ENCODE peak calls at places on chromosomes 5 and 9, in seven cellular contexts. One of them, this sample, is unnamed.

GRCh38 chr5:171520300-171521170 is 101.1 kb downstream of the FGF18 start:
- DNase-seq in ovary: no peak
- DNase-seq in left ventricle myocardium inferior: peak; percentile 44
- DNase-seq in DND-41: no peak
- DNase-seq in cardiac muscle cell: peak; percentile 43
- DNase-seq in colonic mucosa: no peak
- DNase-seq in CD4-positive, alpha-beta memory T cell: no peak
- DNase-seq in this sample: no peak

GRCh38 chr9:112731971-112732370 is 14.1 kb upstream of the INIP start:
- DNase-seq in ovary: no peak
- DNase-seq in left ventricle myocardium inferior: no peak
- DNase-seq in DND-41: no peak
- DNase-seq in cardiac muscle cell: no peak
- DNase-seq in colonic mucosa: peak; percentile 69
- DNase-seq in CD4-positive, alpha-beta memory T cell: no peak
- DNase-seq in this sample: no peak

GRCh38 chr5:60843693-60844428 is at the start of gene ELOVL7:
- DNase-seq in ovary: no peak
- DNase-seq in left ventricle myocardium inferior: no peak
- DNase-seq in DND-41: no peak
- DNase-seq in cardiac muscle cell: peak; percentile 40
- DNase-seq in colonic mucosa: peak; percentile 90
- DNase-seq in CD4-positive, alpha-beta memory T cell: peak; percentile 1
- DNase-seq in this sample: peak; percentile 89

GRCh38 chr5:142881076-142881466 is 110.9 kb downstream of the ARHGAP26 start:
- DNase-seq in ovary: no peak
- DNase-seq in left ventricle myocardium inferior: no peak
- DNase-seq in DND-41: no peak
- DNase-seq in cardiac muscle cell: peak; percentile 71
- DNase-seq in colonic mucosa: no peak
- DNase-seq in CD4-positive, alpha-beta memory T cell: no peak
- DNase-seq in this sample: no peak

GRCh38 chr5:118862596-118862995 is 125.8 kb downstream of the DTWD2 start:
- DNase-seq in ovary: no peak
- DNase-seq in left ventricle myocardium inferior: no peak
- DNase-seq in DND-41: no peak
- DNase-seq in cardiac muscle cell: no peak
- DNase-seq in colonic mucosa: no peak
- DNase-seq in CD4-positive, alpha-beta memory T cell: no peak
- DNase-seq in this sample: no peak

GRCh38 chr9:135507104-135508035 is 6.9 kb downstream of the MRPS2 start:
- DNase-seq in ovary: no peak
- DNase-seq in left ventricle myocardium inferior: no peak
- DNase-seq in DND-41: no peak
- DNase-seq in cardiac muscle cell: no peak
- DNase-seq in colonic mucosa: no peak
- DNase-seq in CD4-positive, alpha-beta memory T cell: no peak
- DNase-seq in this sample: no peak

GRCh38 chr5:55568629-55569512 is 34.1 kb upstream of the PLPP1 start:
- DNase-seq in ovary: no peak
- DNase-seq in left ventricle myocardium inferior: no peak
- DNase-seq in DND-41: no peak
- DNase-seq in cardiac muscle cell: no peak
- DNase-seq in colonic mucosa: no peak
- DNase-seq in CD4-positive, alpha-beta memory T cell: no peak
- DNase-seq in this sample: no peak

GRCh38 chr5:135135530-135136201 is 101.6 kb upstream of the PITX1 start:
- DNase-seq in ovary: no peak
- DNase-seq in left ventricle myocardium inferior: peak; percentile 44
- DNase-seq in DND-41: no peak
- DNase-seq in cardiac muscle cell: peak; percentile 80
- DNase-seq in colonic mucosa: peak; percentile 92
- DNase-seq in CD4-positive, alpha-beta memory T cell: no peak
- DNase-seq in this sample: no peak

GRCh38 chr5:76532061-76532460 is 91.1 kb downstream of the F2RL2 start:
- DNase-seq in ovary: no peak
- DNase-seq in left ventricle myocardium inferior: no peak
- DNase-seq in DND-41: no peak
- DNase-seq in cardiac muscle cell: no peak
- DNase-seq in colonic mucosa: no peak
- DNase-seq in CD4-positive, alpha-beta memory T cell: no peak
- DNase-seq in this sample: no peak

GRCh38 chr5:72587909-72588308 is 80.7 kb upstream of the ZNF366 start:
- DNase-seq in ovary: no peak
- DNase-seq in left ventricle myocardium inferior: no peak
- DNase-seq in DND-41: no peak
- DNase-seq in cardiac muscle cell: peak; percentile 44
- DNase-seq in colonic mucosa: no peak
- DNase-seq in CD4-positive, alpha-beta memory T cell: no peak
- DNase-seq in this sample: no peak

GRCh38 chr9:86714976-86715375 is 232.3 kb downstream of the GAS1 start:
- DNase-seq in ovary: no peak
- DNase-seq in left ventricle myocardium inferior: no peak
- DNase-seq in DND-41: no peak
- DNase-seq in cardiac muscle cell: peak; percentile 63
- DNase-seq in colonic mucosa: no peak
- DNase-seq in CD4-positive, alpha-beta memory T cell: no peak
- DNase-seq in this sample: no peak

GRCh38 chr5:5589146-5589826 is 166.8 kb downstream of the ICE1 start:
- DNase-seq in ovary: no peak
- DNase-seq in left ventricle myocardium inferior: no peak
- DNase-seq in DND-41: no peak
- DNase-seq in cardiac muscle cell: no peak
- DNase-seq in colonic mucosa: no peak
- DNase-seq in CD4-positive, alpha-beta memory T cell: no peak
- DNase-seq in this sample: no peak

GRCh38 chr5:16467363-16468219 is 2.0 kb upstream of the ZNF622 start:
- DNase-seq in ovary: no peak
- DNase-seq in left ventricle myocardium inferior: no peak
- DNase-seq in DND-41: no peak
- DNase-seq in cardiac muscle cell: peak; percentile 30
- DNase-seq in colonic mucosa: no peak
- DNase-seq in CD4-positive, alpha-beta memory T cell: no peak
- DNase-seq in this sample: no peak

GRCh38 chr9:911003-911402 is 65.5 kb upstream of the DMRT3 start:
- DNase-seq in ovary: no peak
- DNase-seq in left ventricle myocardium inferior: no peak
- DNase-seq in DND-41: no peak
- DNase-seq in cardiac muscle cell: no peak
- DNase-seq in colonic mucosa: no peak
- DNase-seq in CD4-positive, alpha-beta memory T cell: no peak
- DNase-seq in this sample: no peak

GRCh38 chr5:149915392-149916260 is 29.0 kb downstream of the PDE6A start:
- DNase-seq in ovary: no peak
- DNase-seq in left ventricle myocardium inferior: no peak
- DNase-seq in DND-41: no peak
- DNase-seq in cardiac muscle cell: no peak
- DNase-seq in colonic mucosa: no peak
- DNase-seq in CD4-positive, alpha-beta memory T cell: no peak
- DNase-seq in this sample: no peak

GRCh38 chr9:120913673-120914266 is 12.8 kb downstream of the TRAF1 start:
- DNase-seq in ovary: no peak
- DNase-seq in left ventricle myocardium inferior: no peak
- DNase-seq in DND-41: peak; percentile 72
- DNase-seq in cardiac muscle cell: no peak
- DNase-seq in colonic mucosa: no peak
- DNase-seq in CD4-positive, alpha-beta memory T cell: no peak
- DNase-seq in this sample: no peak

GRCh38 chr9:70552561-70552960 is 138.1 kb upstream of the KLF9 start:
- DNase-seq in ovary: no peak
- DNase-seq in left ventricle myocardium inferior: no peak
- DNase-seq in DND-41: no peak
- DNase-seq in cardiac muscle cell: no peak
- DNase-seq in colonic mucosa: no peak
- DNase-seq in CD4-positive, alpha-beta memory T cell: no peak
- DNase-seq in this sample: no peak

GRCh38 chr5:173488144-173488543 is 128.3 kb downstream of the BOD1 start:
- DNase-seq in ovary: no peak
- DNase-seq in left ventricle myocardium inferior: no peak
- DNase-seq in DND-41: no peak
- DNase-seq in cardiac muscle cell: no peak
- DNase-seq in colonic mucosa: no peak
- DNase-seq in CD4-positive, alpha-beta memory T cell: no peak
- DNase-seq in this sample: no peak

GRCh38 chr9:136081113-136081825 is 13.8 kb downstream of the NACC2 start:
- DNase-seq in ovary: peak; percentile 17
- DNase-seq in left ventricle myocardium inferior: peak; percentile 31
- DNase-seq in DND-41: no peak
- DNase-seq in cardiac muscle cell: peak; percentile 37
- DNase-seq in colonic mucosa: no peak
- DNase-seq in CD4-positive, alpha-beta memory T cell: no peak
- DNase-seq in this sample: no peak

GRCh38 chr9:98930792-98931191 is 12.9 kb upstream of the COL15A1 start:
- DNase-seq in ovary: no peak
- DNase-seq in left ventricle myocardium inferior: no peak
- DNase-seq in DND-41: no peak
- DNase-seq in cardiac muscle cell: no peak
- DNase-seq in colonic mucosa: no peak
- DNase-seq in CD4-positive, alpha-beta memory T cell: no peak
- DNase-seq in this sample: no peak

GRCh38 chr9:746661-747434 is 94.6 kb upstream of the DMRT1 start:
- DNase-seq in ovary: no peak
- DNase-seq in left ventricle myocardium inferior: no peak
- DNase-seq in DND-41: no peak
- DNase-seq in cardiac muscle cell: no peak
- DNase-seq in colonic mucosa: no peak
- DNase-seq in CD4-positive, alpha-beta memory T cell: no peak
- DNase-seq in this sample: no peak

GRCh38 chr9:86406366-86406765 is 52.2 kb upstream of the TUT7 start:
- DNase-seq in ovary: no peak
- DNase-seq in left ventricle myocardium inferior: no peak
- DNase-seq in DND-41: no peak
- DNase-seq in cardiac muscle cell: peak; percentile 69
- DNase-seq in colonic mucosa: no peak
- DNase-seq in CD4-positive, alpha-beta memory T cell: no peak
- DNase-seq in this sample: peak; percentile 67

GRCh38 chr5:139104577-139105271 is 93.4 kb downstream of the SIL1 start:
- DNase-seq in ovary: peak; percentile 85
- DNase-seq in left ventricle myocardium inferior: peak; percentile 48
- DNase-seq in DND-41: no peak
- DNase-seq in cardiac muscle cell: peak; percentile 96
- DNase-seq in colonic mucosa: peak; percentile 40
- DNase-seq in CD4-positive, alpha-beta memory T cell: no peak
- DNase-seq in this sample: peak; percentile 62

GRCh38 chr9:88259041-88259440 is 120.8 kb upstream of the SPATA31C2 start:
- DNase-seq in ovary: no peak
- DNase-seq in left ventricle myocardium inferior: no peak
- DNase-seq in DND-41: no peak
- DNase-seq in cardiac muscle cell: no peak
- DNase-seq in colonic mucosa: no peak
- DNase-seq in CD4-positive, alpha-beta memory T cell: no peak
- DNase-seq in this sample: no peak

GRCh38 chr5:124700333-124700732 is 46.1 kb downstream of the ZNF608 start:
- DNase-seq in ovary: no peak
- DNase-seq in left ventricle myocardium inferior: no peak
- DNase-seq in DND-41: no peak
- DNase-seq in cardiac muscle cell: no peak
- DNase-seq in colonic mucosa: no peak
- DNase-seq in CD4-positive, alpha-beta memory T cell: no peak
- DNase-seq in this sample: no peak
- H3K4me1 ChIP-seq in ovary: peaks cover 2% of the 10 kb centered on the region
- H3K4me1 ChIP-seq in left ventricle myocardium inferior: peaks cover 62% of the 10 kb centered on the region
- H3K4me1 ChIP-seq in DND-41: peaks cover 10% of the 10 kb centered on the region
- H3K4me1 ChIP-seq in cardiac muscle cell: peaks cover 88% of the 10 kb centered on the region
- H3K4me1 ChIP-seq in colonic mucosa: peaks cover 8% of the 10 kb centered on the region
- H3K4me1 ChIP-seq in CD4-positive, alpha-beta memory T cell: no peaks in the 10 kb centered on the region
- H3K4me1 ChIP-seq in this sample: peaks cover 5% of the 10 kb centered on the region

DNA sequence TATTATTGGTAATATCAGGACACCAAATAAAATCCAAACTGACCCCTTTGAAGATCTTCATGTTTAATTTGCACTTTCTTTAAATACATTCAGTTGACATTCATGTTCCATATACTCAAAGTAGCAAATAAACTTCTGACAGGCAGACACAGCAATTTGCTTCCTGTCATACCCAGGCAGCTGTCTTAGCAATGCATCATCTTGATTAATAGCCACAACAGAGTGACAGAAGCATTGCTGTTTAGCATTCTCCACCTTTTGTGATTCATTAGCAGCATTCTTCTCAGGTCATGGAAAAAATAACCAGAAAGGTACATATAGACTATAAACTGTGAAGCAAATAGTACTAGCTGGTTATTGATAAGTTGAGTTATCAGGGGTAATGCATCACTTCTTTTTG is 366.8 kb downstream of the CYLC2 start:
- DNase-seq in ovary: no peak
- DNase-seq in left ventricle myocardium inferior: no peak
- DNase-seq in DND-41: no peak
- DNase-seq in cardiac muscle cell: no peak
- DNase-seq in colonic mucosa: no peak
- DNase-seq in CD4-positive, alpha-beta memory T cell: no peak
- DNase-seq in this sample: no peak
- H3K9me3 ChIP-seq in ovary: no peaks in the 10 kb centered on the region
- H3K9me3 ChIP-seq in left ventricle myocardium inferior: no peaks in the 10 kb centered on the region
- H3K9me3 ChIP-seq in DND-41: no peaks in the 10 kb centered on the region
- H3K9me3 ChIP-seq in cardiac muscle cell: no peaks in the 10 kb centered on the region
- H3K9me3 ChIP-seq in colonic mucosa: no peaks in the 10 kb centered on the region
- H3K9me3 ChIP-seq in CD4-positive, alpha-beta memory T cell: no peaks in the 10 kb centered on the region
- H3K9me3 ChIP-seq in this sample: no peaks in the 10 kb centered on the region

DNA sequence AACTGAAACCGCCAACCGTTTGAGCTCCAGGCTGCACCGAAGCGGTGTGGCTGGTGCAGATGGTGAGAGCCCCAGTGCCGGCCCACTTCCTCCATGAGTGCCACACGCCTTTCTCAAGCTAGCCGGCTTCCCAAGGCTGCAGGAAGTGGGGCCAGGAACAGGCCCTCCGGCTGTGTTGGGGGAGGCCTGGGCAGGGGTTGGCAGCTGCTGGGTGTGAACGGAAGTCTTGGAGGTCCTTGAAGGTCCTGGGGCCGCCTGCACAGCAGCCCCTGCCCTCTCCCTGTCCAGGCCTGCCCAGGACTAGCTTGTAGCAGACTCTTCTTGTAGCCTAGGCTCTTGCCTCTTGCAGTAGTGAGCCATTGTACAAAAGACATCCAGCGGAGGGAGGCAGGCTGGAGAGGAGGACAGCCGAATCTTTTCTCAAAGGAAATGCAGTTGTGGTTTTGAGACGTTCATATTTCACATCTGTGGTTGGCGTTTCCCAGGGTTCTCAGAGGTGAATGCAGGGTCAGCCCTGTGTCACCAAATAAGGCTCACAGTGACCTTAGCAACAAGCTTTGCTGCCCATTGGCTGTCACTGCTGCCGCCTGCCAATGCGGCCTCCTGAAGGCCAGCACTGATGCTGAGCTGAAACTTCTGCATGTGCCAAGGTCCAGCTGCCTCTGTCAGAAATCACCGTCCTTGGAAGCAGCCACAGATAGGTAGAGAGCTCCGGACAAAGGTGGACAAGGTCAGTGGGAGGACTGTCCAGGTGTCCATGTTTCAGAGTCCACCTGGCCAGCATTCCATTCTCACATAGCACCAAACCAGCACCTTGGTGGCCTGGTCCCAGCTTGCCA is 23.9 kb downstream of the IRF1 start:
- DNase-seq in ovary: no peak
- DNase-seq in left ventricle myocardium inferior: peak; percentile 46
- DNase-seq in DND-41: peak; percentile 98
- DNase-seq in cardiac muscle cell: peak; percentile 78
- DNase-seq in colonic mucosa: no peak
- DNase-seq in CD4-positive, alpha-beta memory T cell: peak; percentile 84
- DNase-seq in this sample: no peak
- H3K4me1 ChIP-seq in ovary: peaks cover 25% of the 10 kb centered on the region
- H3K4me1 ChIP-seq in left ventricle myocardium inferior: peaks cover 90% of the 10 kb centered on the region
- H3K4me1 ChIP-seq in DND-41: peaks cover 93% of the 10 kb centered on the region
- H3K4me1 ChIP-seq in cardiac muscle cell: no peaks in the 10 kb centered on the region
- H3K4me1 ChIP-seq in colonic mucosa: peaks cover 25% of the 10 kb centered on the region
- H3K4me1 ChIP-seq in CD4-positive, alpha-beta memory T cell: peaks cover 99% of the 10 kb centered on the region
- H3K4me1 ChIP-seq in this sample: peaks cover 8% of the 10 kb centered on the region

GRCh38 chr9:96038271-96038670 is 162.8 kb downstream of the ERCC6L2 start:
- DNase-seq in ovary: no peak
- DNase-seq in left ventricle myocardium inferior: no peak
- DNase-seq in DND-41: no peak
- DNase-seq in cardiac muscle cell: no peak
- DNase-seq in colonic mucosa: no peak
- DNase-seq in CD4-positive, alpha-beta memory T cell: no peak
- DNase-seq in this sample: no peak
- H3K9me3 ChIP-seq in ovary: no peaks in the 10 kb centered on the region
- H3K9me3 ChIP-seq in left ventricle myocardium inferior: peaks cover 13% of the 10 kb centered on the region
- H3K9me3 ChIP-seq in DND-41: peaks cover 14% of the 10 kb centered on the region
- H3K9me3 ChIP-seq in cardiac muscle cell: no peaks in the 10 kb centered on the region
- H3K9me3 ChIP-seq in colonic mucosa: no peaks in the 10 kb centered on the region
- H3K9me3 ChIP-seq in CD4-positive, alpha-beta memory T cell: peaks cover 3% of the 10 kb centered on the region
- H3K9me3 ChIP-seq in this sample: no peaks in the 10 kb centered on the region